ENCODE peak calls at places on chromosomes 11 and 22, in five cellular contexts. D, X, G, Y and O are unnamed samples. For H3K4me1 and H3K9me3, the result is how much of the 10 kb centered on the place peaks cover.

GRCh38 chr11:92750794-92751193 is 218.7 kb upstream of the MTNR1B start:
- DNase-seq in X (no peak), G (no peak), Y (no peak), D (no peak), O (no peak)

GRCh38 chr11:19832166-19832750 is 119.6 kb downstream of the NAV2 start:
- DNase-seq in D (no peak), X (no peak), G (no peak), Y (no peak), O (no peak)

GRCh38 chr22:35345808-35346505 is 34.9 kb upstream of the HMOX1 start:
- DNase-seq in X (no peak), D (no peak), Y (no peak), G (no peak), O (no peak)

GRCh38 chr22:17998913-17999312 is 25.4 kb downstream of the MICAL3 start:
- DNase-seq in Y (no peak), X (no peak), G (no peak), D (no peak), O (no peak)

GRCh38 chr22:40533712-40534378 is 102.7 kb downstream of the MRTFA start:
- DNase-seq in Y (no peak), G (peak), D (no peak), X (no peak), O (peak)

GRCh38 chr22:37896939-37897338 is 9.2 kb upstream of the MICALL1 start:
- DNase-seq in D (no peak), X (no peak), Y (no peak), G (no peak), O (no peak)

GRCh38 chr11:61911124-61911700 is 6.2 kb downstream of the RAB3IL1 start:
- DNase-seq in X (no peak), D (no peak), Y (no peak), G (no peak), O (no peak)

GRCh38 chr11:130641884-130642283 is 193.4 kb downstream of the ADAMTS15 start:
- DNase-seq in G (no peak), D (no peak), Y (no peak), X (no peak), O (no peak)

GRCh38 chr22:16866167-16866566 is 41.0 kb upstream of the XKR3 start:
- DNase-seq in X (no peak), G (no peak), D (no peak), Y (no peak), O (no peak)

GRCh38 chr11:80365315-80365714 is 924.5 kb upstream of the TENM4 start:
- DNase-seq in G (no peak), D (no peak), Y (no peak), X (no peak), O (no peak)

GRCh38 chr22:45511847-45512261 is 9.2 kb downstream of the FBLN1 start:
- DNase-seq in X (no peak), Y (no peak), G (peak), D (no peak), O (no peak)

GRCh38 chr22:30362632-30363281 is 6.0 kb downstream of the CCDC157 start:
- DNase-seq in X (no peak), D (peak), G (no peak), Y (peak), O (no peak)

GRCh38 chr11:34719303-34719848 is 98.5 kb downstream of the EHF start:
- DNase-seq in G (peak), D (no peak), X (no peak), Y (no peak), O (no peak)

GRCh38 chr11:5136246-5136645 is 1.9 kb downstream of the OR52A5 start:
- DNase-seq in X (no peak), D (no peak), Y (no peak), G (no peak), O (no peak)

GRCh38 chr11:130122141-130122575 is 37.4 kb upstream of the ST14 start:
- DNase-seq in Y (peak), G (no peak), D (no peak), X (no peak), O (no peak)

GRCh38 chr11:105052487-105052886 is 7.4 kb upstream of the CARD16 start:
- DNase-seq in G (no peak), X (no peak), Y (no peak), D (no peak), O (no peak)

GRCh38 chr22:50252081-50253045 is 1.3 kb upstream of the HDAC10 start:
- DNase-seq in Y (peak), G (no peak), X (peak), D (peak), O (peak)

GRCh38 chr11:36389811-36390210 is 93.7 kb downstream of the PRR5L start:
- DNase-seq in Y (no peak), X (no peak), D (no peak), G (no peak), O (no peak)

GRCh38 chr22:39273950-39274887 is 29.4 kb upstream of the PDGFB start:
- DNase-seq in G (no peak), D (no peak), Y (no peak), X (no peak), O (no peak)

GRCh38 chr11:2655320-2655719 is 44.5 kb downstream of the KCNQ1OT1 start:
- DNase-seq in Y (no peak), G (no peak), X (no peak), D (no peak), O (no peak)

GRCh38 chr11:101034076-101034475 is 95.5 kb downstream of the PGR start:
- DNase-seq in D (no peak), G (no peak), Y (no peak), X (no peak), O (no peak)

GRCh38 chr11:80167766-80168165 is 726.9 kb upstream of the TENM4 start:
- DNase-seq in X (peak), G (peak), D (no peak), Y (no peak), O (no peak)

GRCh38 chr22:24535348-24535747 is 19.6 kb downstream of the GUCD1 start:
- DNase-seq in G (no peak), Y (no peak), X (no peak), D (no peak), O (no peak)

GRCh38 chr11:79087238-79087956 is 353.4 kb downstream of the TENM4 start:
- DNase-seq in D (no peak), X (peak), G (peak), Y (peak), O (no peak)

GRCh38 chr11:40421187-40421586 is 1038.3 kb downstream of the LRRC4C start:
- DNase-seq in D (no peak), G (no peak), X (no peak), Y (no peak), O (no peak)

GRCh38 chr11:119486016-119486415 is 63.0 kb upstream of the THY1 start:
- DNase-seq in Y (peak), G (no peak), D (no peak), X (no peak), O (no peak)

GRCh38 chr11:33059331-33060007 is 20.1 kb downstream of the TCP11L1 start:
- DNase-seq in X (no peak), Y (peak), G (no peak), D (no peak), O (no peak)

DNA sequence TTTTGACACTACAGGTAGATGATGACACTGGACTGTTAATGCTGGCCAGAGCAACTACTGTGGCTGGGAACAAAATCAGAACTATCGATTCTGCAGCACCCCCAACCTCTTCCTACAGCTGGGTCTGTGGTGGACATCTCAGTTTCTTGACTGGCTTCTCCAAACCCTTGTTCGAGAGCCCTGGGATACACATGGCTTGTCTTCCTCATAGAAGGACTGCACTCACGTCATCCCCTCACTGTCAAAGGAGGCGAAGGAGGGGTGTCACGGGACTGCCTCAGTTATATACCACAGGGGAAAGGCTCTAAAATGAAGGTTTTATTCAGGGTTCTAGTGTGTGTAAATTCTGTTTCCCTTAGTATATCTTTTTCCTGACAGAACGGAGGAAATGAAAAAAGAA is 44.9 kb downstream of the PITPNB start:
- DNase-seq in G (no peak), X (no peak), Y (no peak), D (no peak), O (no peak)
- H3K4me1 ChIP-seq in G (under half), X (under half), Y (under half), D (under half), O (under half)

DNA sequence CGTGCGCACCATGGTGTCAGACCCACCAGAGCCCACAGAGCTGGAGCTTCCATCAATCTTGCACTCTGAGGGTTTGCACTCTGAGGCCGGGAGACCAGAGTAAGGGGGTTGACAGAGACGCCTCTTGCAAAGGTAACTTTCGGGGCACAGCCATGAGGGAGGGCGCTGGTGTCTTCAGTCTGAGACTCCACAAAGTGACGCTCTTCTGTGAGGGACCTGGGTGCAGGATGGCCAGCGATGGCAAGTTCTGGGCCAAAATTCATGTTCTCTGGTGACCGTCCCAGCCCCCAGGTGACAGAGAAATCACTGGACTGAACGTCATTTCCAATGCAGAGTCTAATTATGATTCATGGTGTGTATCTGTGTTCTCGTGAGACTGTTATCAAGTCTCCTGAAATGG is 1395.2 kb downstream of the TBC1D22A start:
- DNase-seq in Y (no peak), G (no peak), D (no peak), X (no peak), O (no peak)
- H3K9me3 ChIP-seq in Y (under half), G (under half), D (under half), X (under half), O (under half)

GRCh38 chr11:72657356-72657755 is 16.9 kb downstream of the PDE2A start:
- DNase-seq in X (no peak), G (no peak), D (no peak), Y (no peak), O (no peak)
- H3K4me1 ChIP-seq in X (under half), G (under half), D (under half), Y (under half), O (under half)

GRCh38 chr22:47587861-47588582 is 825.6 kb downstream of the TBC1D22A start:
- DNase-seq in Y (peak), X (no peak), D (no peak), G (no peak), O (no peak)
- H3K9me3 ChIP-seq in Y (under half), X (under half), D (half or more), G (under half), O (under half)